ENCODE peak calls at places on chromosomes 1 and 21, in seven cellular contexts. One of them, this sample, is unnamed.
A peak's percentile ranks its signal among the peaks of the same experiment; 100 is the strongest.

GRCh38 chr1:184296466-184297243 is 90.2 kb upstream of the C1orf21 start:
- DNase-seq in IMR-90: peak; percentile 91
- DNase-seq in PC-3: no peak
- DNase-seq in mammary epithelial cell: no peak
- DNase-seq in PC-9: no peak
- DNase-seq in hepatocyte: peak; percentile 64
- DNase-seq in DND-41: peak; percentile 22
- DNase-seq in this sample: no peak

GRCh38 chr1:54816130-54816529 is 15.0 kb upstream of the TTC22 start:
- DNase-seq in mammary epithelial cell: no peak
- DNase-seq in IMR-90: no peak
- DNase-seq in PC-9: no peak
- DNase-seq in hepatocyte: no peak
- DNase-seq in DND-41: no peak
- DNase-seq in PC-3: no peak
- DNase-seq in this sample: no peak

GRCh38 chr1:57262472-57262871 is 161.4 kb downstream of the DAB1 start:
- DNase-seq in PC-3: no peak
- DNase-seq in hepatocyte: no peak
- DNase-seq in IMR-90: no peak
- DNase-seq in PC-9: no peak
- DNase-seq in mammary epithelial cell: no peak
- DNase-seq in DND-41: no peak
- DNase-seq in this sample: peak; percentile 41

GRCh38 chr1:219876798-219877209 is 51.6 kb downstream of the SLC30A10 start:
- DNase-seq in hepatocyte: no peak
- DNase-seq in PC-3: peak; percentile 64
- DNase-seq in DND-41: no peak
- DNase-seq in IMR-90: no peak
- DNase-seq in mammary epithelial cell: no peak
- DNase-seq in PC-9: no peak
- DNase-seq in this sample: no peak

GRCh38 chr21:42171091-42172053 is 47.6 kb upstream of the ABCG1 start:
- DNase-seq in IMR-90: no peak
- DNase-seq in PC-3: peak; percentile 77
- DNase-seq in mammary epithelial cell: peak; percentile 87
- DNase-seq in PC-9: peak; percentile 46
- DNase-seq in DND-41: no peak
- DNase-seq in hepatocyte: peak; percentile 46
- DNase-seq in this sample: no peak

GRCh38 chr1:84698151-84698651 is 7.9 kb upstream of the SSX2IP start:
- DNase-seq in mammary epithelial cell: peak; percentile 37
- DNase-seq in hepatocyte: peak; percentile 62
- DNase-seq in PC-9: no peak
- DNase-seq in IMR-90: peak; percentile 94
- DNase-seq in PC-3: peak; percentile 46
- DNase-seq in DND-41: no peak
- DNase-seq in this sample: no peak

GRCh38 chr1:43011020-43011419 is 52.4 kb upstream of the SLC2A1 start:
- DNase-seq in PC-3: no peak
- DNase-seq in mammary epithelial cell: no peak
- DNase-seq in hepatocyte: no peak
- DNase-seq in DND-41: no peak
- DNase-seq in PC-9: no peak
- DNase-seq in IMR-90: no peak
- DNase-seq in this sample: no peak

GRCh38 chr21:23008803-23009202 is 2010.6 kb downstream of the NCAM2 start:
- DNase-seq in DND-41: no peak
- DNase-seq in hepatocyte: no peak
- DNase-seq in PC-9: no peak
- DNase-seq in mammary epithelial cell: no peak
- DNase-seq in IMR-90: no peak
- DNase-seq in PC-3: no peak
- DNase-seq in this sample: no peak

GRCh38 chr21:35095859-35096291 is 46.8 kb upstream of the RUNX1 start:
- DNase-seq in PC-9: no peak
- DNase-seq in DND-41: no peak
- DNase-seq in mammary epithelial cell: no peak
- DNase-seq in IMR-90: peak; percentile 47
- DNase-seq in PC-3: no peak
- DNase-seq in hepatocyte: no peak
- DNase-seq in this sample: no peak

GRCh38 chr1:236067854-236068454 is 3.1 kb upstream of the NID1 start:
- DNase-seq in PC-9: no peak
- DNase-seq in PC-3: no peak
- DNase-seq in hepatocyte: no peak
- DNase-seq in DND-41: no peak
- DNase-seq in IMR-90: peak; percentile 79
- DNase-seq in mammary epithelial cell: no peak
- DNase-seq in this sample: no peak

GRCh38 chr1:218735436-218735835 is 390.3 kb downstream of the TGFB2 start:
- DNase-seq in hepatocyte: no peak
- DNase-seq in PC-9: no peak
- DNase-seq in PC-3: peak; percentile 38
- DNase-seq in mammary epithelial cell: no peak
- DNase-seq in DND-41: no peak
- DNase-seq in IMR-90: peak; percentile 90
- DNase-seq in this sample: no peak

GRCh38 chr1:240387036-240387435 is 224.9 kb downstream of the GREM2 start:
- DNase-seq in DND-41: no peak
- DNase-seq in hepatocyte: no peak
- DNase-seq in PC-9: no peak
- DNase-seq in PC-3: no peak
- DNase-seq in mammary epithelial cell: no peak
- DNase-seq in IMR-90: no peak
- DNase-seq in this sample: no peak
- H2AFZ ChIP-seq in DND-41: no peak overlapping the region
- H2AFZ ChIP-seq in hepatocyte: no peak overlapping the region
- H2AFZ ChIP-seq in PC-9: no peak overlapping the region
- H2AFZ ChIP-seq in PC-3: peak overlapping the region; percentile 57
- H2AFZ ChIP-seq in mammary epithelial cell: no peak overlapping the region
- H2AFZ ChIP-seq in IMR-90: no peak overlapping the region
- H2AFZ ChIP-seq in this sample: no peak overlapping the region

DNA sequence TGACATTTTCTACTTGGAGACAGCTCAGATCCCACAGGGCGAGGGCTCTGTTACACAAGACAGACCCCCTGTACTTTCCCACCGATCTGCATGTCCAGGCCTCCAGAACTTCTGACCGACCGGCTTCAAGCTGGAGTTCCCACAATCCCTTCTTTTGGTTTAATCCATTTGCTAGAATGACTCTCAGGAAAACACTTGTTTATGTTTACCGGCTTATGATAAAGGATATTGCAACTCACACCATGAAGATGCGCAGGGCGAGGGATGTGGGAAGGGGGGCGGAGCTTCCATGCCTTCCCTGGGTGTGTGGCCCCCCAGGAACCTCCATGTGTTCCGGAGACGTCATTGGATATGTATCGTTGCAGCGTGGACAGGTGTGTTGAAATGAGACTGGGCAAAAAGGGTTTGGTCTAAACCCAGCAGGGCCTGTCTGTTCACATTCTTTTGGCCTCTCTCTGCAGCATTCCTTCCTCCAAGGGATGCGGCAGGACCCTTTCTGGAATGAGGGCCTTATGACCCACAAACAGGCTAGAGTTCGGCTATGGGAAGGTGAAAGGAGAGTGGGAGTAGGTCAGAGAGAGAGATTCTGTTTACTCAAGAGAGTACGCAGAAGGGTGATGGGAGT is 7.5 kb upstream of the IGSF5 start:
- DNase-seq in IMR-90: no peak
- DNase-seq in hepatocyte: no peak
- DNase-seq in PC-9: no peak
- DNase-seq in PC-3: peak; percentile 73
- DNase-seq in DND-41: no peak
- DNase-seq in mammary epithelial cell: no peak
- DNase-seq in this sample: no peak
- H2AFZ ChIP-seq in IMR-90: no peak overlapping the region
- H2AFZ ChIP-seq in hepatocyte: no peak overlapping the region
- H2AFZ ChIP-seq in PC-9: peak overlapping the region; percentile 22
- H2AFZ ChIP-seq in PC-3: no peak overlapping the region
- H2AFZ ChIP-seq in DND-41: no peak overlapping the region
- H2AFZ ChIP-seq in mammary epithelial cell: no peak overlapping the region
- H2AFZ ChIP-seq in this sample: no peak overlapping the region

DNA sequence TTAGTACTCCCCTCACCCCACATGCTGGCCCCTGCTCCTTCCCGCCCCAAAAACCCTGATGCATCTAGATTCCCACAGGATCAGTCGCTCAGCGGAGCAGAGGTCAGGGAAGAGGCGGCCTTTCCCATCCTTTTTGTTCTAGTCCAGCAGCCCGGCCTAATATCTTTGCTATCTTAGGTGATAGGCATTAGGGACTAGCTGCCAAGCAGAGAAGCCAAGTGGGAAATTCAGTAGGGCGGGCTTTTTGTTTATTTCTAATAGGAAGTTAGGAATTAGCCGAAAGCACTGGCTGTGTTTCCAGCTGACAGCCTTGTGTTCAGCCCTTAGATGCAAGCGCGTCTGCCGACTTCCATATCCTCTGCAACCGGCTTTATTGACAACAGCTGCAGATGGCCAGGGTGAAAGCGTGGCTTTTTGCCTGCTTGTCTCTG is 59.0 kb upstream of the BCAR3 start:
- DNase-seq in hepatocyte: no peak
- DNase-seq in PC-9: no peak
- DNase-seq in PC-3: no peak
- DNase-seq in IMR-90: peak; percentile 35
- DNase-seq in DND-41: no peak
- DNase-seq in mammary epithelial cell: no peak
- DNase-seq in this sample: no peak
- H2AFZ ChIP-seq in hepatocyte: no peak overlapping the region
- H2AFZ ChIP-seq in PC-9: no peak overlapping the region
- H2AFZ ChIP-seq in PC-3: no peak overlapping the region
- H2AFZ ChIP-seq in IMR-90: peak overlapping the region; percentile 81
- H2AFZ ChIP-seq in DND-41: no peak overlapping the region
- H2AFZ ChIP-seq in mammary epithelial cell: no peak overlapping the region
- H2AFZ ChIP-seq in this sample: no peak overlapping the region

GRCh38 chr1:72915581-72915980 is 633.2 kb upstream of the NEGR1 start:
- DNase-seq in IMR-90: no peak
- DNase-seq in PC-9: no peak
- DNase-seq in DND-41: no peak
- DNase-seq in mammary epithelial cell: no peak
- DNase-seq in hepatocyte: no peak
- DNase-seq in PC-3: no peak
- DNase-seq in this sample: peak; percentile 42
- H2AFZ ChIP-seq in IMR-90: no peak overlapping the region
- H2AFZ ChIP-seq in PC-9: no peak overlapping the region
- H2AFZ ChIP-seq in DND-41: no peak overlapping the region
- H2AFZ ChIP-seq in mammary epithelial cell: no peak overlapping the region
- H2AFZ ChIP-seq in hepatocyte: no peak overlapping the region
- H2AFZ ChIP-seq in PC-3: no peak overlapping the region
- H2AFZ ChIP-seq in this sample: peak overlapping the region; percentile 11

GRCh38 chr1:68207129-68207689 is 25.1 kb downstream of the WLS start:
- DNase-seq in PC-3: peak; percentile 78
- DNase-seq in mammary epithelial cell: no peak
- DNase-seq in hepatocyte: no peak
- DNase-seq in DND-41: no peak
- DNase-seq in IMR-90: peak; percentile 64
- DNase-seq in PC-9: no peak
- DNase-seq in this sample: no peak
- H2AFZ ChIP-seq in PC-3: no peak overlapping the region
- H2AFZ ChIP-seq in mammary epithelial cell: no peak overlapping the region
- H2AFZ ChIP-seq in hepatocyte: no peak overlapping the region
- H2AFZ ChIP-seq in DND-41: no peak overlapping the region
- H2AFZ ChIP-seq in IMR-90: no peak overlapping the region
- H2AFZ ChIP-seq in PC-9: no peak overlapping the region
- H2AFZ ChIP-seq in this sample: no peak overlapping the region

GRCh38 chr1:37739222-37739621 is 25.7 kb downstream of the EPHA10 start:
- DNase-seq in DND-41: no peak
- DNase-seq in PC-3: peak; percentile 96
- DNase-seq in mammary epithelial cell: peak; percentile 94
- DNase-seq in hepatocyte: peak; percentile 59
- DNase-seq in IMR-90: no peak
- DNase-seq in PC-9: peak; percentile 62
- DNase-seq in this sample: no peak
- H2AFZ ChIP-seq in DND-41: no peak overlapping the region
- H2AFZ ChIP-seq in PC-3: no peak overlapping the region
- H2AFZ ChIP-seq in mammary epithelial cell: no peak overlapping the region
- H2AFZ ChIP-seq in hepatocyte: no peak overlapping the region
- H2AFZ ChIP-seq in IMR-90: no peak overlapping the region
- H2AFZ ChIP-seq in PC-9: no peak overlapping the region
- H2AFZ ChIP-seq in this sample: no peak overlapping the region